ENCODE peak calls at places on chromosome 7, in eight cellular contexts. One of them, this sample, is unnamed.
A peak's percentile ranks its signal among the peaks of the same experiment; 100 is the strongest.

GRCh38 chr7:86469680-86470295 is 173.9 kb upstream of the GRM3 start:
- DNase-seq in fibroblast of the aortic adventitia: peak; percentile 50
- DNase-seq in WTC11: peak; percentile 73
- DNase-seq in endodermal cell: peak; percentile 93
- DNase-seq in progenitor cell of endocrine pancreas: peak; percentile 43
- DNase-seq in bronchial epithelial cell: peak; percentile 76
- DNase-seq in cardiac fibroblast: peak; percentile 84
- DNase-seq in fibroblast of mammary gland: peak; percentile 73
- DNase-seq in this sample: no peak

GRCh38 chr7:97495487-97495886 is 236.4 kb upstream of the TAC1 start:
- DNase-seq in fibroblast of mammary gland: no peak
- DNase-seq in bronchial epithelial cell: no peak
- DNase-seq in WTC11: no peak
- DNase-seq in cardiac fibroblast: no peak
- DNase-seq in endodermal cell: no peak
- DNase-seq in progenitor cell of endocrine pancreas: no peak
- DNase-seq in fibroblast of the aortic adventitia: no peak
- DNase-seq in this sample: no peak

GRCh38 chr7:1105189-1105588 is 17.3 kb downstream of the GPER1 start:
- DNase-seq in bronchial epithelial cell: no peak
- DNase-seq in fibroblast of mammary gland: no peak
- DNase-seq in fibroblast of the aortic adventitia: no peak
- DNase-seq in endodermal cell: no peak
- DNase-seq in WTC11: no peak
- DNase-seq in progenitor cell of endocrine pancreas: no peak
- DNase-seq in cardiac fibroblast: no peak
- DNase-seq in this sample: no peak

GRCh38 chr7:55211721-55212120 is 153.4 kb upstream of the LANCL2 start:
- DNase-seq in bronchial epithelial cell: no peak
- DNase-seq in fibroblast of mammary gland: no peak
- DNase-seq in progenitor cell of endocrine pancreas: no peak
- DNase-seq in fibroblast of the aortic adventitia: no peak
- DNase-seq in endodermal cell: no peak
- DNase-seq in WTC11: no peak
- DNase-seq in cardiac fibroblast: no peak
- DNase-seq in this sample: no peak

GRCh38 chr7:16978358-16979244 is 96.8 kb upstream of the AGR3 start:
- DNase-seq in endodermal cell: no peak
- DNase-seq in WTC11: no peak
- DNase-seq in cardiac fibroblast: peak; percentile 84
- DNase-seq in bronchial epithelial cell: peak; percentile 93
- DNase-seq in fibroblast of mammary gland: peak; percentile 89
- DNase-seq in fibroblast of the aortic adventitia: peak; percentile 77
- DNase-seq in progenitor cell of endocrine pancreas: no peak
- DNase-seq in this sample: no peak

GRCh38 chr7:21914671-21915070 is 31.0 kb downstream of the CDCA7L start:
- DNase-seq in bronchial epithelial cell: no peak
- DNase-seq in endodermal cell: no peak
- DNase-seq in cardiac fibroblast: no peak
- DNase-seq in fibroblast of mammary gland: no peak
- DNase-seq in WTC11: no peak
- DNase-seq in progenitor cell of endocrine pancreas: no peak
- DNase-seq in fibroblast of the aortic adventitia: no peak
- DNase-seq in this sample: no peak

GRCh38 chr7:137390076-137390475 is 46.5 kb upstream of the PTN start:
- DNase-seq in bronchial epithelial cell: no peak
- DNase-seq in fibroblast of mammary gland: no peak
- DNase-seq in WTC11: no peak
- DNase-seq in cardiac fibroblast: no peak
- DNase-seq in progenitor cell of endocrine pancreas: no peak
- DNase-seq in endodermal cell: no peak
- DNase-seq in fibroblast of the aortic adventitia: no peak
- DNase-seq in this sample: no peak

GRCh38 chr7:140678816-140679130 is 6.0 kb downstream of the ADCK2 start:
- DNase-seq in progenitor cell of endocrine pancreas: no peak
- DNase-seq in endodermal cell: no peak
- DNase-seq in fibroblast of mammary gland: no peak
- DNase-seq in fibroblast of the aortic adventitia: no peak
- DNase-seq in cardiac fibroblast: no peak
- DNase-seq in bronchial epithelial cell: no peak
- DNase-seq in WTC11: no peak
- DNase-seq in this sample: no peak

GRCh38 chr7:106423836-106424475 is 139.2 kb upstream of the NAMPT start:
- DNase-seq in WTC11: no peak
- DNase-seq in cardiac fibroblast: no peak
- DNase-seq in progenitor cell of endocrine pancreas: no peak
- DNase-seq in bronchial epithelial cell: no peak
- DNase-seq in fibroblast of mammary gland: no peak
- DNase-seq in endodermal cell: no peak
- DNase-seq in fibroblast of the aortic adventitia: no peak
- DNase-seq in this sample: no peak

GRCh38 chr7:91876391-91877133 is 3.9 kb downstream of the MTERF1 start:
- DNase-seq in fibroblast of mammary gland: peak; percentile 45
- DNase-seq in fibroblast of the aortic adventitia: peak; percentile 65
- DNase-seq in WTC11: no peak
- DNase-seq in bronchial epithelial cell: peak; percentile 32
- DNase-seq in cardiac fibroblast: peak; percentile 45
- DNase-seq in endodermal cell: no peak
- DNase-seq in progenitor cell of endocrine pancreas: no peak
- DNase-seq in this sample: no peak

GRCh38 chr7:131312838-131313237 is 14.8 kb upstream of the MKLN1 start:
- DNase-seq in endodermal cell: no peak
- DNase-seq in fibroblast of the aortic adventitia: no peak
- DNase-seq in WTC11: no peak
- DNase-seq in cardiac fibroblast: no peak
- DNase-seq in progenitor cell of endocrine pancreas: no peak
- DNase-seq in bronchial epithelial cell: no peak
- DNase-seq in fibroblast of mammary gland: no peak
- DNase-seq in this sample: no peak

GRCh38 chr7:27627146-27627545 is 35.5 kb downstream of the HIBADH start:
- DNase-seq in WTC11: no peak
- DNase-seq in progenitor cell of endocrine pancreas: no peak
- DNase-seq in cardiac fibroblast: no peak
- DNase-seq in endodermal cell: no peak
- DNase-seq in fibroblast of mammary gland: no peak
- DNase-seq in fibroblast of the aortic adventitia: no peak
- DNase-seq in bronchial epithelial cell: no peak
- DNase-seq in this sample: no peak

GRCh38 chr7:36283711-36284130 is 105.9 kb upstream of the ANLN start:
- DNase-seq in fibroblast of the aortic adventitia: no peak
- DNase-seq in progenitor cell of endocrine pancreas: no peak
- DNase-seq in bronchial epithelial cell: no peak
- DNase-seq in endodermal cell: peak; percentile 69
- DNase-seq in fibroblast of mammary gland: no peak
- DNase-seq in WTC11: no peak
- DNase-seq in cardiac fibroblast: no peak
- DNase-seq in this sample: no peak

GRCh38 chr7:142420554-142421362 is 162.9 kb upstream of the PRSS58 start:
- DNase-seq in fibroblast of the aortic adventitia: peak; percentile 16
- DNase-seq in endodermal cell: peak; percentile 74
- DNase-seq in progenitor cell of endocrine pancreas: no peak
- DNase-seq in fibroblast of mammary gland: peak; percentile 40
- DNase-seq in WTC11: peak; percentile 45
- DNase-seq in bronchial epithelial cell: no peak
- DNase-seq in cardiac fibroblast: peak; percentile 25
- DNase-seq in this sample: no peak

GRCh38 chr7:27252935-27253333 is 10.3 kb downstream of the EVX1 start:
- DNase-seq in fibroblast of the aortic adventitia: no peak
- DNase-seq in endodermal cell: no peak
- DNase-seq in cardiac fibroblast: no peak
- DNase-seq in bronchial epithelial cell: no peak
- DNase-seq in WTC11: no peak
- DNase-seq in progenitor cell of endocrine pancreas: no peak
- DNase-seq in fibroblast of mammary gland: no peak
- DNase-seq in this sample: no peak

GRCh38 chr7:20197837-20198236 is 19.3 kb downstream of the MACC1 start:
- DNase-seq in fibroblast of the aortic adventitia: peak; percentile 42
- DNase-seq in WTC11: peak; percentile 41
- DNase-seq in fibroblast of mammary gland: no peak
- DNase-seq in progenitor cell of endocrine pancreas: no peak
- DNase-seq in endodermal cell: peak; percentile 66
- DNase-seq in bronchial epithelial cell: no peak
- DNase-seq in cardiac fibroblast: no peak
- DNase-seq in this sample: no peak

GRCh38 chr7:104767826-104768536 is 246.0 kb upstream of the KMT2E start:
- DNase-seq in cardiac fibroblast: no peak
- DNase-seq in endodermal cell: peak; percentile 59
- DNase-seq in bronchial epithelial cell: peak; percentile 15
- DNase-seq in fibroblast of mammary gland: no peak
- DNase-seq in WTC11: no peak
- DNase-seq in progenitor cell of endocrine pancreas: no peak
- DNase-seq in fibroblast of the aortic adventitia: no peak
- DNase-seq in this sample: no peak

GRCh38 chr7:36962367-36962766 is 238.1 kb upstream of the AOAH start:
- DNase-seq in cardiac fibroblast: no peak
- DNase-seq in endodermal cell: peak; percentile 51
- DNase-seq in fibroblast of the aortic adventitia: no peak
- DNase-seq in fibroblast of mammary gland: no peak
- DNase-seq in bronchial epithelial cell: peak; percentile 61
- DNase-seq in WTC11: no peak
- DNase-seq in progenitor cell of endocrine pancreas: no peak
- DNase-seq in this sample: no peak

GRCh38 chr7:36945612-36946400 is 221.5 kb upstream of the AOAH start:
- DNase-seq in endodermal cell: no peak
- DNase-seq in cardiac fibroblast: no peak
- DNase-seq in fibroblast of the aortic adventitia: no peak
- DNase-seq in progenitor cell of endocrine pancreas: peak; percentile 14
- DNase-seq in WTC11: no peak
- DNase-seq in fibroblast of mammary gland: no peak
- DNase-seq in bronchial epithelial cell: no peak
- DNase-seq in this sample: no peak

GRCh38 chr7:94039368-94040065 is 35.4 kb upstream of the BET1 start:
- DNase-seq in progenitor cell of endocrine pancreas: no peak
- DNase-seq in fibroblast of mammary gland: no peak
- DNase-seq in WTC11: no peak
- DNase-seq in endodermal cell: no peak
- DNase-seq in fibroblast of the aortic adventitia: no peak
- DNase-seq in bronchial epithelial cell: no peak
- DNase-seq in cardiac fibroblast: no peak
- DNase-seq in this sample: no peak

GRCh38 chr7:109126404-109127050 is 556.9 kb downstream of the DNAJB9 start:
- DNase-seq in cardiac fibroblast: peak; percentile 16
- DNase-seq in WTC11: no peak
- DNase-seq in endodermal cell: peak; percentile 59
- DNase-seq in progenitor cell of endocrine pancreas: no peak
- DNase-seq in fibroblast of the aortic adventitia: no peak
- DNase-seq in fibroblast of mammary gland: no peak
- DNase-seq in bronchial epithelial cell: peak; percentile 5
- DNase-seq in this sample: no peak

GRCh38 chr7:142025896-142026295 is 30.2 kb downstream of the MGAM start:
- DNase-seq in cardiac fibroblast: peak; percentile 81
- DNase-seq in WTC11: no peak
- DNase-seq in fibroblast of the aortic adventitia: peak; percentile 27
- DNase-seq in endodermal cell: no peak
- DNase-seq in bronchial epithelial cell: peak; percentile 97
- DNase-seq in progenitor cell of endocrine pancreas: no peak
- DNase-seq in fibroblast of mammary gland: peak; percentile 47
- DNase-seq in this sample: no peak

GRCh38 chr7:123366991-123367390 is 167.2 kb upstream of the SLC13A1 start:
- DNase-seq in progenitor cell of endocrine pancreas: no peak
- DNase-seq in cardiac fibroblast: no peak
- DNase-seq in fibroblast of mammary gland: no peak
- DNase-seq in WTC11: no peak
- DNase-seq in fibroblast of the aortic adventitia: no peak
- DNase-seq in bronchial epithelial cell: no peak
- DNase-seq in endodermal cell: no peak
- DNase-seq in this sample: no peak

GRCh38 chr7:21916629-21917028 is 29.1 kb downstream of the CDCA7L start:
- DNase-seq in cardiac fibroblast: no peak
- DNase-seq in progenitor cell of endocrine pancreas: no peak
- DNase-seq in fibroblast of mammary gland: peak; percentile 14
- DNase-seq in fibroblast of the aortic adventitia: no peak
- DNase-seq in endodermal cell: no peak
- DNase-seq in WTC11: no peak
- DNase-seq in bronchial epithelial cell: peak; percentile 7
- DNase-seq in this sample: no peak

GRCh38 chr7:73963252-73963822 is 64.6 kb upstream of the ELN start:
- DNase-seq in endodermal cell: no peak
- DNase-seq in fibroblast of the aortic adventitia: no peak
- DNase-seq in progenitor cell of endocrine pancreas: no peak
- DNase-seq in cardiac fibroblast: no peak
- DNase-seq in bronchial epithelial cell: no peak
- DNase-seq in WTC11: no peak
- DNase-seq in fibroblast of mammary gland: no peak
- DNase-seq in this sample: no peak

GRCh38 chr7:152076324-152076821 is 50.9 kb downstream of the GALNT11 start:
- DNase-seq in fibroblast of mammary gland: peak; percentile 31
- DNase-seq in bronchial epithelial cell: peak; percentile 33
- DNase-seq in progenitor cell of endocrine pancreas: no peak
- DNase-seq in fibroblast of the aortic adventitia: peak; percentile 17
- DNase-seq in WTC11: peak; percentile 65
- DNase-seq in cardiac fibroblast: peak; percentile 31
- DNase-seq in endodermal cell: peak; percentile 85
- DNase-seq in this sample: no peak
- TF ChIP-seq CTCF in fibroblast of mammary gland: peak; percentile 52
- TF ChIP-seq CTCF in bronchial epithelial cell: peak; percentile 57
- TF ChIP-seq CTCF in progenitor cell of endocrine pancreas: peak; percentile 56
- TF ChIP-seq CTCF in fibroblast of the aortic adventitia: peak; percentile 52
- TF ChIP-seq CTCF in WTC11: peak; percentile 77
- TF ChIP-seq CTCF in cardiac fibroblast: peak; percentile 46
- TF ChIP-seq CTCF in endodermal cell: peak; percentile 81
- TF ChIP-seq CTCF in this sample: peak; percentile 48

GRCh38 chr7:111098926-111099250 is 8.0 kb downstream of the LRRN3 start:
- DNase-seq in progenitor cell of endocrine pancreas: no peak
- DNase-seq in WTC11: no peak
- DNase-seq in fibroblast of mammary gland: no peak
- DNase-seq in bronchial epithelial cell: no peak
- DNase-seq in endodermal cell: no peak
- DNase-seq in cardiac fibroblast: no peak
- DNase-seq in fibroblast of the aortic adventitia: no peak
- DNase-seq in this sample: no peak
- TF ChIP-seq CTCF in progenitor cell of endocrine pancreas: no peak
- TF ChIP-seq CTCF in WTC11: no peak
- TF ChIP-seq CTCF in fibroblast of mammary gland: no peak
- TF ChIP-seq CTCF in bronchial epithelial cell: no peak
- TF ChIP-seq CTCF in endodermal cell: no peak
- TF ChIP-seq CTCF in cardiac fibroblast: no peak
- TF ChIP-seq CTCF in fibroblast of the aortic adventitia: no peak
- TF ChIP-seq CTCF in this sample: peak; percentile 30

GRCh38 chr7:157136372-157136771 is 2.4 kb upstream of the UBE3C start:
- DNase-seq in WTC11: no peak
- DNase-seq in endodermal cell: no peak
- DNase-seq in fibroblast of mammary gland: peak; percentile 89
- DNase-seq in progenitor cell of endocrine pancreas: no peak
- DNase-seq in cardiac fibroblast: peak; percentile 96
- DNase-seq in bronchial epithelial cell: peak; percentile 89
- DNase-seq in fibroblast of the aortic adventitia: peak; percentile 92
- DNase-seq in this sample: no peak
- TF ChIP-seq CTCF in WTC11: no peak
- TF ChIP-seq CTCF in endodermal cell: peak; percentile 36
- TF ChIP-seq CTCF in fibroblast of mammary gland: peak; percentile 38
- TF ChIP-seq CTCF in progenitor cell of endocrine pancreas: peak; percentile 22
- TF ChIP-seq CTCF in cardiac fibroblast: peak; percentile 24
- TF ChIP-seq CTCF in bronchial epithelial cell: peak; percentile 20
- TF ChIP-seq CTCF in fibroblast of the aortic adventitia: peak; percentile 43
- TF ChIP-seq CTCF in this sample: no peak

GRCh38 chr7:25788961-25789620 is 362.9 kb upstream of the NFE2L3 start:
- DNase-seq in bronchial epithelial cell: no peak
- DNase-seq in endodermal cell: no peak
- DNase-seq in WTC11: no peak
- DNase-seq in fibroblast of mammary gland: no peak
- DNase-seq in fibroblast of the aortic adventitia: no peak
- DNase-seq in progenitor cell of endocrine pancreas: no peak
- DNase-seq in cardiac fibroblast: no peak
- DNase-seq in this sample: no peak
- TF ChIP-seq CTCF in bronchial epithelial cell: no peak
- TF ChIP-seq CTCF in endodermal cell: no peak
- TF ChIP-seq CTCF in WTC11: no peak
- TF ChIP-seq CTCF in fibroblast of mammary gland: no peak
- TF ChIP-seq CTCF in fibroblast of the aortic adventitia: no peak
- TF ChIP-seq CTCF in progenitor cell of endocrine pancreas: no peak
- TF ChIP-seq CTCF in cardiac fibroblast: no peak
- TF ChIP-seq CTCF in this sample: no peak

GRCh38 chr7:77293046-77293445 is 93.4 kb upstream of the FGL2 start:
- DNase-seq in endodermal cell: no peak
- DNase-seq in fibroblast of mammary gland: no peak
- DNase-seq in progenitor cell of endocrine pancreas: no peak
- DNase-seq in fibroblast of the aortic adventitia: no peak
- DNase-seq in cardiac fibroblast: no peak
- DNase-seq in WTC11: no peak
- DNase-seq in bronchial epithelial cell: no peak
- DNase-seq in this sample: no peak
- TF ChIP-seq CTCF in endodermal cell: peak; percentile 69
- TF ChIP-seq CTCF in fibroblast of mammary gland: no peak
- TF ChIP-seq CTCF in progenitor cell of endocrine pancreas: peak; percentile 26
- TF ChIP-seq CTCF in fibroblast of the aortic adventitia: no peak
- TF ChIP-seq CTCF in cardiac fibroblast: no peak
- TF ChIP-seq CTCF in WTC11: no peak
- TF ChIP-seq CTCF in bronchial epithelial cell: no peak
- TF ChIP-seq CTCF in this sample: no peak